ENCODE peak calls at places on chromosomes 16 and 17, in seven cellular contexts. R, B, E, S, Z, C and V are unnamed samples.
A peak's percentile ranks its signal among the peaks of the same experiment; 100 is the strongest.

GRCh38 chr16:81491522-81492188 is 47.0 kb downstream of the CMIP start:
- DNase-seq in E (no peak), C (no peak), S (no peak), B (no peak), R (no peak), Z (peak; percentile 65), V (no peak)

GRCh38 chr17:81447331-81447933 is 52.2 kb downstream of the BAHCC1 start:
- DNase-seq in R (no peak), S (no peak), B (no peak), C (no peak), Z (no peak), E (no peak), V (no peak)

GRCh38 chr17:7445011-7445927 is at the start of gene CHRNB1:
- DNase-seq in C (peak; percentile 68), Z (peak; percentile 27), E (peak; percentile 78), B (no peak), R (peak; percentile 80), S (no peak), V (peak; percentile 57)

GRCh38 chr17:50174444-50174843 is 8.6 kb downstream of the SGCA start:
- DNase-seq in R (no peak), E (no peak), C (no peak), B (no peak), Z (no peak), S (no peak), V (no peak)

GRCh38 chr17:15436399-15437369 is 30.7 kb downstream of the CDRT4 start:
- DNase-seq in C (peak; percentile 48), Z (peak; percentile 34), R (peak; percentile 67), B (no peak), S (peak; percentile 79), E (peak; percentile 48), V (peak; percentile 28)

GRCh38 chr17:44655983-44656700 is at the start of gene MEIOC:
- DNase-seq in S (no peak), R (no peak), C (peak; percentile 95), E (no peak), B (no peak), Z (peak; percentile 6), V (no peak)

GRCh38 chr16:85136705-85137322 is 24.5 kb upstream of the CIBAR2 start:
- DNase-seq in R (peak; percentile 65), E (no peak), B (no peak), S (no peak), Z (no peak), C (peak; percentile 38), V (no peak)

GRCh38 chr16:78740269-78740668 is 640.8 kb downstream of the WWOX start:
- DNase-seq in B (no peak), E (no peak), C (no peak), R (no peak), S (no peak), Z (no peak), V (no peak)

DNA sequence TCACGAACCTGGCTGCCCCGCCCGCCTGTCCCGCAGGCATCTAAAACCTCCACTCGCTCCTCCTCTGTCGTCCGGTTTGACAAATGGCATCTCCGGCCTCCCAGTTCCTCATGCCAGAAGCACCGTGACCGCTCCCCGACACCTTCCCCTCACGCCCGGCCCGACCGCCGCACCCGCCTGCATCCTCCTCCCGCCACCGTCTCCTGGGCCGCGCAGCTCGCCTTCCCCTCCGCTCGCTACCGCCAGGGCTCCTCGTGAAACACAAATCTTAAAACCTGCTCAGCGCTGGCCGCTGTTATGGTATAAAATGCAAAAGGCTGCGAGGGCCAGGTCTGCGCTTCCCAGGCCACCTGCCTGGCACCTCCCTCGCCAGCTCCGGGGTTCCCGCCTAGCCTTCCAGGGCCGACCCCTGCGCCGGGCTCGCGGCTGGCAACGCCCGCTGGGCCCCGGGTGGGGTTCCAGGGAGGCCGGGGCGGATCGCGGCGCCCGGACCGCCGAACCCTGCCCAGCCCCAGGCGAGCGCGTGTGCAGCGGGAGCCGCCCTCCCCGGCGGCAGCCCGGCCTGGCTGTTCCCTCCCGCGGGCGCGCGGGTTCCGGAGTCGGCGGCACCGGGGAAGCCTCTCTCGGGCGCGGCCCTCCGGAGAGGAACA is 488 bp downstream of the SPSB3 start:
- DNase-seq in E (no peak), B (no peak), R (no peak), C (no peak), S (no peak), Z (peak; percentile 6), V (no peak)
- TF ChIP-seq CTCF in E (no peak), B (peak; percentile 7), R (no peak), C (no peak), S (no peak), Z (peak; percentile 5), V (no peak)

DNA sequence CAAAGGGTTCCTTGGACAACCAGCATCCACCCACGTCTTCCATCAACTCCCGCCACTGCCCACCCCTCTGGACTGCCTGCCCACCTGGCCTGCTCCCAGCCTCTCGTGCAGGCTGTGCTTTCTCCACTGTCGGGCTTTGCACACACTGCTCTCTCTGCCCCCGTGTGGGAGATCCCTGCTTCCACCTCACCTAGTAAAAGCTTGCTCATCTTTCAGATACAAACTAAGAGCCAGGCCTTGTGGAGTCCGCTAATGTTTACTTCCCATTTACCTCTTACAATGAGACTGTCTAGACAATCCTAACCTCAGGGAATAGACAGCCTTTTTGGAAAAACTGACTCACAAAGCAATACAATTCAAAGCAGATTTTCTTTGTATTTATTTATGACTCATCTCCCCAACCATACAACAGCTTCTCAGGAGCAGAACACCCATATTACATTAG is 67.6 kb downstream of the USP31 start:
- DNase-seq in R (no peak), E (no peak), B (no peak), C (peak; percentile 83), Z (peak; percentile 35), S (no peak), V (no peak)
- H3K27ac ChIP-seq in R (no peak overlapping the region), E (no peak overlapping the region), B (peak overlapping the region; percentile 24), C (peak overlapping the region; percentile 86), Z (no peak overlapping the region), S (no peak overlapping the region), V (no peak overlapping the region)

GRCh38 chr16:73067671-73068545 is 20.0 kb upstream of the ZFHX3 start:
- DNase-seq in B (no peak), C (no peak), S (no peak), Z (no peak), E (no peak), R (no peak), V (no peak)

GRCh38 chr16:73066927-73067670 is 19.2 kb upstream of the ZFHX3 start:
- DNase-seq in Z (peak; percentile 75), C (no peak), E (no peak), R (no peak), B (no peak), S (no peak), V (no peak)

GRCh38 chr16:73065617-73066313 is 17.8 kb upstream of the ZFHX3 start:
- DNase-seq in E (no peak), C (no peak), Z (no peak), B (no peak), R (no peak), S (no peak), V (peak; percentile 50)

GRCh38 chr16:73064996-73065349 is 17.0 kb upstream of the ZFHX3 start:
- DNase-seq in E (no peak), Z (no peak), B (no peak), S (no peak), R (no peak), C (no peak), V (no peak)

DNA sequence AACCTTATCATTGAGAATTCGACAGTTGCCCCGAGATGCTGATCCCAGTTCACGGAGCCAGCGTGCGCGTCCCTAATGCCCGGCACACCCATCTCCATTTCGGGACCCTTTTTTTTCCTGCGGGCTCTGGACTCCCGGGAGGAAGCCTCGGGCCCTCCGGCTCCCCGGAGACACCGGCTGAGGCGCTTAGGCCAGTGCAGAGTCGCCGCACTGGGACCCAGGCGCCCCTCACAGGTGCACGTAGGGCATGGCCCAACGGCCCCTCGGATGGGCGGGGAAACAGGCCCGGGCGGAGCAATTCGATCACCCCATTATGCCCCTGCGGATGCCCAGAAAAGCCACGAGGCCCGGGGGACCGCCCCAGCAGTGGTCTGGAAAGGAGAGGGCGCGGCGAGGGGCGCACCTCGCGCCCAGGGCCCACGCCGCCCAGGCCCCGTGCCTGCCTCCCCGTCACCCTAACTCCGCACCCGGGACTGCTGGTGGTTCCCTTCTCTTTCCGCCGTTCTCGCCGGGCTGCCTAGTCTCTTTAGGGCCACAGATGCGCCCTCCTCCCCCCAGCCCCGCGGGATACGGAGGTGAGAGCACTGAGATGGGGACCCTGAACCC is 18.5 kb upstream of the ZFHX3 start:
- DNase-seq in C (no peak), S (no peak), R (no peak), E (no peak), B (no peak), Z (no peak), V (no peak)
- H3K9me3 ChIP-seq in C (no peaks in the 10 kb centered on the region), S (no peaks in the 10 kb centered on the region), R (no peaks in the 10 kb centered on the region), E (no peaks in the 10 kb centered on the region), B (no peaks in the 10 kb centered on the region), Z (no peaks in the 10 kb centered on the region), V (no peaks in the 10 kb centered on the region)

DNA sequence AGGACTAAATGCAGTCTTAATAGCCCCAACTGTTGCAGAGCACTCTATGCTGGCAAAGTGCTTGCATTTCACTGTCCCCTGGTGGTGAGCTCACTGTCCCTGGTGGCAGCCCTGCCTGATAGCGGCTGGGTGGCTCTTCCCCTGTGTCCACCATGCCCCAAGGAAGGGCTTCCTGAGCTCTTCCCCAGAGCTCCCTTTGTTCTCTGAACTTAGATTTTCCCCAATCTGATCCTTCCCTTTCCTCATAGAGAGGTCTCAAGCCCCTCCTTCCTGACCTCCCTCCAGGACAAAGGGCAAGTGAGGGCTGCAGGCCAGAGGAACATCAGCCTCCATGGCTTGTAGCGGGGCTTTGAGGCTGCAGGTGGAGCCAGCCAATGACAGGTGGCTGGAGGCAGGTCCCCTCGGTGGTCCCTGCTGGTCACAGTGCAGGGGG is 17.0 kb downstream of the BEAN1 start:
- DNase-seq in Z (no peak), E (no peak), C (peak; percentile 26), B (no peak), R (no peak), S (no peak), V (no peak)
- TF ChIP-seq CTCF in Z (no peak), E (no peak), C (no peak), B (no peak), R (no peak), S (peak; percentile 20), V (no peak)